ENCODE peak calls at places on chromosomes 5 and 9, in eight cellular contexts. One of them, this sample, is unnamed.

GRCh38 chr5:147148715-147149114 is 86.1 kb upstream of the STK32A start:
- DNase-seq in sigmoid colon: no peak
- DNase-seq in A549: no peak
- DNase-seq in stomach: no peak
- DNase-seq in tibial nerve: no peak
- DNase-seq in H1: no peak
- DNase-seq in suprapubic skin: no peak
- DNase-seq in GM12878: no peak
- DNase-seq in this sample: no peak

GRCh38 chr5:76616206-76616605 is 7.0 kb downstream of the F2RL2 start:
- DNase-seq in sigmoid colon: no peak
- DNase-seq in A549: no peak
- DNase-seq in stomach: no peak
- DNase-seq in tibial nerve: no peak
- DNase-seq in H1: no peak
- DNase-seq in suprapubic skin: no peak
- DNase-seq in GM12878: no peak
- DNase-seq in this sample: no peak

GRCh38 chr9:23636199-23636598 is 189.8 kb downstream of the ELAVL2 start:
- DNase-seq in sigmoid colon: no peak
- DNase-seq in A549: no peak
- DNase-seq in stomach: no peak
- DNase-seq in tibial nerve: no peak
- DNase-seq in H1: no peak
- DNase-seq in suprapubic skin: no peak
- DNase-seq in GM12878: no peak
- DNase-seq in this sample: no peak

GRCh38 chr9:95286151-95286550 is 31.4 kb downstream of the FANCC start:
- DNase-seq in sigmoid colon: no peak
- DNase-seq in A549: no peak
- DNase-seq in stomach: no peak
- DNase-seq in tibial nerve: no peak
- DNase-seq in H1: no peak
- DNase-seq in suprapubic skin: no peak
- DNase-seq in GM12878: no peak
- DNase-seq in this sample: no peak

GRCh38 chr5:19986036-19986619 is 1.9 kb downstream of the CDH18 start:
- DNase-seq in sigmoid colon: no peak
- DNase-seq in A549: no peak
- DNase-seq in stomach: no peak
- DNase-seq in tibial nerve: no peak
- DNase-seq in H1: no peak
- DNase-seq in suprapubic skin: no peak
- DNase-seq in GM12878: no peak
- DNase-seq in this sample: no peak

GRCh38 chr9:38342532-38342931 is 50.0 kb upstream of the ALDH1B1 start:
- DNase-seq in sigmoid colon: no peak
- DNase-seq in A549: no peak
- DNase-seq in stomach: no peak
- DNase-seq in tibial nerve: no peak
- DNase-seq in H1: peak
- DNase-seq in suprapubic skin: no peak
- DNase-seq in GM12878: no peak
- DNase-seq in this sample: no peak

GRCh38 chr5:33984671-33985124 is at the start of gene SLC45A2:
- DNase-seq in sigmoid colon: no peak
- DNase-seq in A549: no peak
- DNase-seq in stomach: no peak
- DNase-seq in tibial nerve: no peak
- DNase-seq in H1: no peak
- DNase-seq in suprapubic skin: no peak
- DNase-seq in GM12878: no peak
- DNase-seq in this sample: no peak

GRCh38 chr5:172362755-172363154 is 79.2 kb upstream of the UBTD2 start:
- DNase-seq in sigmoid colon: no peak
- DNase-seq in A549: no peak
- DNase-seq in stomach: no peak
- DNase-seq in tibial nerve: no peak
- DNase-seq in H1: no peak
- DNase-seq in suprapubic skin: no peak
- DNase-seq in GM12878: no peak
- DNase-seq in this sample: no peak

DNA sequence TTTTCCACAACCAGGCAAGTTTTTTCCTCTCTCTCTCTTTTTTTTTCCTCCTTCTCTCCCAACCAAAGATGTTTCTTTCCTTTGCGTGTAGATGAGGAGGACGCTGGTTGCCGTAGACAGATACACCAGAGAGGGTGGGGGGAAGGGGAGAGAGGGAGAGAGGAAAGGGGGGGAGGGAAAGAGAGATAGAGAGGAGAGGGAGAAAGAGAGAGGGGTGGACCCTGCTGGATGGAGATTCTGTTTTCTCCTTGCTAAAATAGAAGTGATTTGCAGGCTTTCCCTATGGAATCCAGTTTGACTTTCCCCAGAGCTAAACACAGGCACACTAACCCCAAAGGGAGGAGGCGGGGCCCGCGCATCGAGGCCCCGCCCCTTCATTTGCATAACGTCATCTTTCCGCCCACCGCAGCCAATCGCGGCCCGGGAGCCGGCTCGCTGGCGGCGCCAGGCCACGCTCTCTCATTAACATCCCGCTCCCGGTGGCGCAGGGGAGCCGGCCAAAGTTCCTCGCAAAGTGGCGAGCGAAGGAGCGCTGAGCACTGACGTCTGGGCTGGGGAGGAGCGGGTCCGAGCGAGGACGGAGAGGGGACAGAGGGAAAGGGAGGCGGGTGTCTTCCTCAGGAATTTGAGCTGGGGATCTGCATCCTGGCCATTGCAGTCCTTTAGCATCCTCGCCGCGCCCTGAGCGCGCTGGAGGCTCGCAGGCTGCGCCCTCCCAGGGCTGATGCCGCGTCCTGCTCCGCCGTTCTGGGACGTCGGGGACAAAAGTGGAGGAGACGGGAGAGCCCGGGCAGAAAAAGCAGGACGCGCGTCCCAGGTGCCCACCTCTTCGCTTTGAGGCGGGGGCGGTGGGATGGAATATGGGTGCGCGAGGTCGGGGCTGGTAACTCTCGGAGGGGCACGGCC is 559 bp upstream of the EBF1 start:
- DNase-seq in sigmoid colon: peak
- DNase-seq in A549: peak
- DNase-seq in stomach: peak
- DNase-seq in tibial nerve: peak
- DNase-seq in H1: peak
- DNase-seq in suprapubic skin: peak
- DNase-seq in GM12878: peak
- DNase-seq in this sample: peak
- TF ChIP-seq POLR2A in sigmoid colon: peak
- TF ChIP-seq POLR2A in A549: peak
- TF ChIP-seq POLR2A in stomach: no peak
- TF ChIP-seq POLR2A in tibial nerve: peak
- TF ChIP-seq POLR2A in H1: no peak
- TF ChIP-seq POLR2A in suprapubic skin: peak
- TF ChIP-seq POLR2A in GM12878: peak
- TF ChIP-seq POLR2A in this sample: peak

GRCh38 chr5:148179234-148179824 is 11.0 kb downstream of the SPINK14 start:
- DNase-seq in sigmoid colon: no peak
- DNase-seq in A549: no peak
- DNase-seq in stomach: no peak
- DNase-seq in tibial nerve: no peak
- DNase-seq in H1: no peak
- DNase-seq in suprapubic skin: no peak
- DNase-seq in GM12878: peak
- DNase-seq in this sample: no peak
- TF ChIP-seq EP300 in sigmoid colon: no peak
- TF ChIP-seq EP300 in A549: no peak
- TF ChIP-seq EP300 in stomach: no peak
- TF ChIP-seq EP300 in tibial nerve: no peak
- TF ChIP-seq EP300 in H1: no peak
- TF ChIP-seq EP300 in suprapubic skin: no peak
- TF ChIP-seq EP300 in GM12878: no peak
- TF ChIP-seq EP300 in this sample: no peak

GRCh38 chr9:136991993-136992818 is at the start of gene PAXX:
- DNase-seq in sigmoid colon: peak
- DNase-seq in A549: peak
- DNase-seq in stomach: peak
- DNase-seq in tibial nerve: peak
- DNase-seq in H1: peak
- DNase-seq in suprapubic skin: peak
- DNase-seq in GM12878: no peak
- DNase-seq in this sample: peak
- TF ChIP-seq POLR2A in sigmoid colon: no peak
- TF ChIP-seq POLR2A in A549: peak
- TF ChIP-seq POLR2A in stomach: no peak
- TF ChIP-seq POLR2A in tibial nerve: no peak
- TF ChIP-seq POLR2A in H1: no peak
- TF ChIP-seq POLR2A in suprapubic skin: no peak
- TF ChIP-seq POLR2A in GM12878: peak
- TF ChIP-seq POLR2A in this sample: peak

DNA sequence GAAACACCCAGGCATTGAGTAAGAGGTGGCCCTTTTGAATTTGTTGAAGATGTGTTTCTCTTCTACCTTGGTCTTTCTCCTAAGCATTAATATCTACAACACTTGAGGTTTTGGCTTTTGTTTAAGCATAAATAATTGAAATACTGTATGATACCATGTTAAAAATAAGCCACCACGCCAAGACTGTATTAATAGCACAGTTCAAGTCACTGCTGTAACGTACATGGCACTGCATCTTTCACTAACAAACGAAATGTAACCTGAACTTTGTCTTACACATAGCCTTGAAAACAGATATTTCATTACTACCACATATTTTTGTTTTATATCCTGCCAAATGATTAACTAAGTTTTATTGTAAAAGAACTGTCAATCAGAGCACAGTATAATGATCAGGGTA is 112.8 kb downstream of the MLLT3 start:
- DNase-seq in sigmoid colon: no peak
- DNase-seq in A549: no peak
- DNase-seq in stomach: no peak
- DNase-seq in tibial nerve: no peak
- DNase-seq in H1: no peak
- DNase-seq in suprapubic skin: no peak
- DNase-seq in GM12878: no peak
- DNase-seq in this sample: no peak
- TF ChIP-seq EP300 in sigmoid colon: no peak
- TF ChIP-seq EP300 in A549: no peak
- TF ChIP-seq EP300 in stomach: no peak
- TF ChIP-seq EP300 in tibial nerve: no peak
- TF ChIP-seq EP300 in H1: no peak
- TF ChIP-seq EP300 in suprapubic skin: no peak
- TF ChIP-seq EP300 in GM12878: no peak
- TF ChIP-seq EP300 in this sample: no peak

DNA sequence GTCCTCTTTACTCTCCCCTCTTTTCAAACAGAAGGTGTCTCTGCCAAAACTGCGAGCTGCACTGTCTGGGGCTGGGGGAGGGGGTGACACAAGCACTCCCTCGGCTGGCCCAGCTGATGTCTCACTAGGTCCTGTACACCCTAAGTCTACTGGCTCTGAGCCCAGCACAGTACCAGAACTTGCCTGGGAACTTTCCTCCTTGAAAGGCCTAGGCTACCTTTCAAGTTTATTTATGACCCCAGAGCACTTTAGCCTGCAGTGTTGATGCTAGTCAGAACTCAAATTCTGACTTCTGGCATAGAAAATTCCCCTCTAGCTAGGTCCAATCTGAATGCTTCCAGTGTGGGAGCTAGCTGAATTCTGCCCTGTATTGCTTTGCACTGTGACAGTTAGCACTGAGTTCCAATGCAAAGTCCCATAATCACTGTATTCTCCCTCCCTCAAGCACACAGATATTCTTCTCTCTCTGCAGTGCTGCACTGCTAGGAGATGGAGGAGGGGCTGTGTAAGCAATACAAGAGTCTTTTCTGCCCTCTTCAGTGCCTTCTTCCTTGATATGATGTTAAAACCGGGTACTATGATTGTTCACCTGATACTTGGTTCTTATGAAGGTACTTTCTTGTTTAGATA is 10.5 kb downstream of the LURAP1L start:
- DNase-seq in sigmoid colon: peak
- DNase-seq in A549: no peak
- DNase-seq in stomach: peak
- DNase-seq in tibial nerve: no peak
- DNase-seq in H1: no peak
- DNase-seq in suprapubic skin: peak
- DNase-seq in GM12878: no peak
- DNase-seq in this sample: peak
- TF ChIP-seq POLR2A in sigmoid colon: no peak
- TF ChIP-seq POLR2A in A549: no peak
- TF ChIP-seq POLR2A in stomach: no peak
- TF ChIP-seq POLR2A in tibial nerve: no peak
- TF ChIP-seq POLR2A in H1: no peak
- TF ChIP-seq POLR2A in suprapubic skin: no peak
- TF ChIP-seq POLR2A in GM12878: no peak
- TF ChIP-seq POLR2A in this sample: no peak

DNA sequence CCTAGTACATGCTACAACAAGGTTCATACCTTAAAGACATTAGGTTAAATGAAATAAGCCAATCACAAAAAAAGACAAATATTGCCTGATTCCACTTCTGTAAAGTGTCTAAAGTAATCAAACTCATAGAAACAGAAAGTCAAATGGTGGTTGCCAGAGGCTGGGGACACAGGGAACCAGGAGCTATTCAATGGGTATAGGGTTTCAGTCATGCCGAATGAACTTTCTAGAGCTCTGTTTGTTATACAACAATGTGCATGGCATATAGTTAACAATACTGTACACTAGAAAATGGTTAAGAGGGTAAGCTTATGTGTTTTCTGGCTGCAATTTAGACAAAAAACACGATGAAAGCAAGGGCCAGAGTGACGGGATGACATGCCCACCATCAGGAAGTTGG is 70.8 kb upstream of the EGFLAM start:
- DNase-seq in sigmoid colon: no peak
- DNase-seq in A549: no peak
- DNase-seq in stomach: no peak
- DNase-seq in tibial nerve: no peak
- DNase-seq in H1: no peak
- DNase-seq in suprapubic skin: no peak
- DNase-seq in GM12878: no peak
- DNase-seq in this sample: no peak
- TF ChIP-seq EP300 in sigmoid colon: no peak
- TF ChIP-seq EP300 in A549: no peak
- TF ChIP-seq EP300 in stomach: no peak
- TF ChIP-seq EP300 in tibial nerve: no peak
- TF ChIP-seq EP300 in H1: no peak
- TF ChIP-seq EP300 in suprapubic skin: no peak
- TF ChIP-seq EP300 in GM12878: no peak
- TF ChIP-seq EP300 in this sample: no peak

DNA sequence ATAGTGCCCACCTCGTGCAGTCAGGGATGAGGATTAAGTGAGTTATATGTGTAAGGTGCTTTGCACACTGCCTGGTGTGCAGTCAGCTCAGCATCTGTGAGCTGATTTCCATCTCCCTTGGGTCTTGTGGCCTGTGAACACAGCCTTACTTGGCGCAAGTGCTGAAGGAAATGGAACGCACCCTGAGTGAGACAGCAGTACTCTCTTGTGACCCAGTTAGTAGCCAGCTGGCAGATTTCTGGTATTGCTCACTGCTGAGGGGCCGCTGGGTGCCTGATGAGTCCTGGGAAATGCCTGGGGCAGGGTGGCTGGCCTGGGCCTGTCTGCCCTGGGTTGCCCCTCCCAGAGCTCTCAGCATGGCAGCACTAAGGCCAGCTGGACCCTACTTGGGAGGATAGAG is 90.9 kb upstream of the BOD1 start:
- DNase-seq in sigmoid colon: no peak
- DNase-seq in A549: no peak
- DNase-seq in stomach: no peak
- DNase-seq in tibial nerve: no peak
- DNase-seq in H1: no peak
- DNase-seq in suprapubic skin: no peak
- DNase-seq in GM12878: no peak
- DNase-seq in this sample: no peak
- TF ChIP-seq POLR2A in sigmoid colon: no peak
- TF ChIP-seq POLR2A in A549: no peak
- TF ChIP-seq POLR2A in stomach: no peak
- TF ChIP-seq POLR2A in tibial nerve: no peak
- TF ChIP-seq POLR2A in H1: no peak
- TF ChIP-seq POLR2A in suprapubic skin: no peak
- TF ChIP-seq POLR2A in GM12878: no peak
- TF ChIP-seq POLR2A in this sample: no peak

This sample was measured in transverse colon.